ENCODE peak calls at places on chromosomes 16 and 17, in ten cellular contexts. K is NCI-H2081; I is ELR; E is left ventricle myocardium inferior; U is myocyte; F is stimulated activated CD4-positive, alpha-beta T cell treated with anti-CD3 and anti-CD28 coated beads, Interleukin-4, amount 100 ng/mL, for 1 hour; B is AG04450; W is activated T-cell treated with anti-CD3 and anti-CD28 coated beads, Interleukin-2, amount 50 U/mL, for 4 hours; Q is caudate nucleus; D is Peyer's patch. L is an unnamed sample.

GRCh38 chr16:50752481-50753235 is 10.8 kb downstream of the CYLD start:
- DNase-seq in W (no peak), K (no peak), F (no peak), I (no peak), Q (no peak), D (no peak), E (no peak), U (no peak), B (no peak), L (no peak)

GRCh38 chr16:1493746-1494094 is 560 bp downstream of the TELO2 start:
- DNase-seq in E (no peak), D (no peak), U (peak; percentile 23), K (no peak), B (no peak), I (peak; percentile 47), F (no peak), W (no peak), Q (no peak), L (no peak)

GRCh38 chr17:75270218-75270965 is 639 bp downstream of the MIF4GD start:
- DNase-seq in K (peak; percentile 73), E (peak; percentile 62), I (peak; percentile 83), Q (peak; percentile 51), B (no peak), U (peak; percentile 89), D (peak; percentile 78), W (peak; percentile 30), F (peak; percentile 53), L (peak; percentile 15)

GRCh38 chr16:70788668-70789161 is 12.2 kb downstream of the VAC14 start:
- DNase-seq in U (no peak), D (no peak), F (no peak), W (no peak), I (no peak), K (no peak), Q (no peak), E (no peak), B (no peak), L (no peak)

GRCh38 chr17:41917192-41917591 is 1.6 kb downstream of the ACLY start:
- DNase-seq in U (peak; percentile 26), W (no peak), K (peak; percentile 28), Q (no peak), F (no peak), D (no peak), E (no peak), B (no peak), I (peak; percentile 28), L (no peak)

GRCh38 chr17:32755045-32755805 is 121.7 kb downstream of the MYO1D start:
- DNase-seq in E (no peak), B (peak; percentile 18), W (no peak), K (peak; percentile 79), D (no peak), F (no peak), Q (no peak), I (peak; percentile 84), U (peak; percentile 72), L (no peak)

GRCh38 chr17:76969598-76970172 is 101.5 kb downstream of the MGAT5B start:
- DNase-seq in U (peak; percentile 26), K (peak; percentile 93), F (no peak), B (no peak), D (no peak), W (no peak), E (no peak), Q (no peak), I (peak; percentile 12), L (no peak)

GRCh38 chr17:17511971-17512858 is 16.0 kb upstream of the RASD1 start:
- DNase-seq in Q (no peak), B (peak; percentile 75), E (peak; percentile 9), U (peak; percentile 92), D (peak; percentile 43), I (peak; percentile 96), W (no peak), K (no peak), F (no peak), L (no peak)

GRCh38 chr16:73878616-73879015 is 418.0 kb upstream of the PSMD7 start:
- DNase-seq in E (no peak), D (no peak), W (no peak), I (peak; percentile 64), U (peak; percentile 68), K (peak; percentile 55), F (no peak), Q (peak; percentile 20), B (peak; percentile 39), L (no peak)

GRCh38 chr17:50845260-50846147 is 10.1 kb downstream of the WFIKKN2 start:
- DNase-seq in U (peak; percentile 91), D (no peak), E (no peak), K (no peak), W (no peak), F (no peak), Q (no peak), I (peak; percentile 66), B (no peak), L (no peak)

GRCh38 chr17:75032896-75033294 is 13.9 kb downstream of the ATP5PD start:
- DNase-seq in U (peak; percentile 26), B (no peak), K (no peak), I (peak; percentile 47), Q (no peak), D (no peak), W (no peak), E (no peak), F (no peak), L (peak; percentile 12)

GRCh38 chr16:25855818-25856217 is 164.1 kb downstream of the HS3ST4 start:
- DNase-seq in F (no peak), I (no peak), K (no peak), W (no peak), E (no peak), Q (no peak), U (no peak), B (no peak), D (no peak), L (no peak)

GRCh38 chr16:57620316-57621231 is 7.9 kb upstream of the ADGRG1 start:
- DNase-seq in W (no peak), Q (no peak), K (no peak), B (no peak), E (no peak), I (no peak), U (no peak), F (no peak), D (peak; percentile 66), L (no peak)

GRCh38 chr17:20235747-20236146 is 226.6 kb downstream of the SPECC1 start:
- DNase-seq in I (no peak), W (no peak), B (no peak), K (no peak), D (no peak), F (no peak), U (no peak), Q (no peak), E (no peak), L (no peak)

L was measured in T follicular helper cell.